ENCODE peak calls at places on chromosomes 4 and X, in nine cellular contexts. Q is GM23338, L is sigmoid colon, N is lower lobe of right lung, T is endothelial cell of umbilical vein, I is A549, W is left lung, O is left ventricle myocardium inferior, A is heart left ventricle. K is an unnamed sample. For H3K4me1, the result is how much of the 10 kb centered on the place peaks cover.

GRCh38 chr4:5572114-5572513 is 136.2 kb downstream of the EVC2 start:
- DNase-seq in Q (no peak), L (no peak), N (no peak), T (no peak), I (no peak), W (no peak), O (no peak), A (no peak), K (no peak)

GRCh38 chr4:157075811-157076577 is at the start of gene GLRB:
- DNase-seq in Q (peak), L (peak), N (peak), T (peak), I (peak), W (no peak), O (peak), A (no peak), K (no peak)

GRCh38 chr4:168652818-168653217 is 156.0 kb downstream of the PALLD start:
- DNase-seq in Q (no peak), L (no peak), N (no peak), T (no peak), I (no peak), W (no peak), O (no peak), A (no peak), K (no peak)

GRCh38 chr4:154743683-154744340 is at the start of gene LRAT:
- DNase-seq in Q (peak), L (peak), N (peak), T (no peak), I (peak), W (peak), O (peak), A (no peak), K (peak)

GRCh38 chrX:18920079-18920478 is 63.8 kb downstream of the PHKA2 start:
- DNase-seq in Q (no peak), L (peak), N (no peak), T (no peak), I (no peak), W (no peak), O (no peak), A (no peak), K (no peak)

GRCh38 chrX:55033429-55033828 is 2.7 kb upstream of the ALAS2 start:
- DNase-seq in Q (no peak), L (no peak), N (no peak), T (no peak), I (no peak), W (no peak), O (no peak), A (no peak), K (no peak)

GRCh38 chr4:74334636-74335035 is 26.4 kb downstream of the EPGN start:
- DNase-seq in Q (no peak), L (no peak), N (no peak), T (no peak), I (no peak), W (no peak), O (no peak), A (no peak), K (no peak)

GRCh38 chr4:89055157-89056080 is 1.6 kb downstream of the FAM13A start:
- DNase-seq in Q (no peak), L (no peak), N (no peak), T (no peak), I (no peak), W (no peak), O (no peak), A (no peak), K (peak)

GRCh38 chr4:132203618-132204017 is 945.5 kb upstream of the PCDH10 start:
- DNase-seq in Q (peak), L (no peak), N (no peak), T (no peak), I (no peak), W (no peak), O (no peak), A (no peak), K (no peak)

GRCh38 chr4:175946472-175947116 is 119.0 kb upstream of the WDR17 start:
- DNase-seq in Q (no peak), L (no peak), N (no peak), T (peak), I (no peak), W (no peak), O (no peak), A (no peak), K (no peak)
- H3K27ac ChIP-seq in Q (no peak), L (no peak), N (no peak), T (no peak), I (no peak), W (peak), O (peak), A (no peak), K (no peak)

DNA sequence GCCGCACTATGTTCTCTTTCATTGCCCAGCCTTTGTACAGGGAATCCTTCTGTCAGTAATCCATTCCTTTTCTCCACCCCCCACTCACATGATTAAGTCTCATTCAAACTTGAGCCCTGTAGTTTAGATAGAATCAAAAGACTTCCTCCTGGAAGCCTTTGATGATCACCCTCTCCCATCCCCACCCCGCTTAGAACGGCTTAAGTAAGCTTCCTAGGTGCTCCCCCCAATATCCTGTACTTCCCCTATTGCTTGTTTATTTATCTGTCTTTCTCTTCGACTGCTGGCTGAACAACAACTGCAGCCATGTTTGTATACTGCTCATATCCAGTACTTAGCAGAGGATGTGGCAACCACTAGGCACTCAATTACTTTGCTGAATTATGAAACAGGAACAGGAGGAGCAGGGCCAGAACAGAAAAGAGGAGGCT is 38.5 kb upstream of the GPC3 start:
- DNase-seq in Q (no peak), L (no peak), N (no peak), T (no peak), I (no peak), W (no peak), O (no peak), A (no peak), K (no peak)
- H3K4me1 ChIP-seq in Q (under half), L (under half), N (under half), T (under half), I (under half), W (under half), O (under half), A (under half), K (under half)

GRCh38 chrX:49232525-49232924 is 615 bp downstream of the CACNA1F start:
- DNase-seq in Q (no peak), L (no peak), N (no peak), T (no peak), I (no peak), W (no peak), O (no peak), A (no peak), K (no peak)

GRCh38 chrX:49233176-49233575 is at the start of gene CACNA1F:
- DNase-seq in Q (no peak), L (no peak), N (no peak), T (no peak), I (no peak), W (no peak), O (no peak), A (no peak), K (no peak)

GRCh38 chrX:49231333-49232000 is 1.7 kb downstream of the CACNA1F start:
- DNase-seq in Q (no peak), L (no peak), N (no peak), T (no peak), I (no peak), W (no peak), O (no peak), A (no peak), K (no peak)

GRCh38 chrX:49228185-49228584 is 5.0 kb downstream of the CACNA1F start:
- DNase-seq in Q (peak), L (no peak), N (no peak), T (no peak), I (no peak), W (no peak), O (no peak), A (no peak), K (no peak)

GRCh38 chrX:49230500-49231232 is 2.5 kb downstream of the CACNA1F start:
- DNase-seq in Q (peak), L (peak), N (peak), T (no peak), I (no peak), W (peak), O (peak), A (peak), K (no peak)
- TF ChIP-seq CTCF in Q (peak), L (no peak), N (peak), T (no peak), I (no peak), W (no peak), O (no peak), A (no peak), K (peak)

DNA sequence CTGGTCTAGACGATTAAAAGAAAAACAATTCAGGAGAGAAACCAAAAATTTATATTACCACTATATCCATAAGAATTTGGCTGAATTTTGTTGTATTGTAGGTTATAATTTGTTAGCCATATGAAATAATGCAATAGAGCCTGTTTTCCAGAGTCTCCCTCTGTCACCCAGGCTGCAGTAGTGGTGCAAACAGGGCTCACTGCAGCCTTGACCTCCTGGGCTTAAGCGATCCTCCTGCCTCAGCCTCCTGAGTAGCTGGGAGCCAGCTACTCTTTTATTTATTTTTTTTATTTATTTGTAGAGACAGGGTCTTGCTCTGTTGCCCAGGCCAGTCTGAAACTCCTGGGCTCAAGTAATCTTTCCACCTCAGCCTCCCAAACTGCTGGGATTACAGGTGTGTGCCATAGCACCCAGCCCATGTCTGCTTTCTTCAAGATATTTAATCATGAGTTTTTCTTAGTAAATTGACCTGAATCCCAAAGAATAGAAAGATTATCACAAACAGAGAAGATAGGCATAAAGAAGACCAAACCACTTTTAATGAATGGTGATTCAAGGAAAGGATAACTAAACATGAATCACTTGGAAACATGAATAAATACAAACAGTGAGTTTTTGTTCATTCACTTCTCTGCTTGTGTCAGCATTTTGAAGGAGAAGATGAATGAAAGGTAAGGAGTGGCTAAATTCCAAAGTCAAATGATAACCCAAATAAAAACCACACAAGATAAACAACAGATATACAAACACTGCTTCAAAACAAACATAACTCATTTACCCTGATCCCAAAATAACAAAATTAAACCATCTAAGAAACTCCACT is 82.1 kb downstream of the PPP3CA start:
- DNase-seq in Q (no peak), L (no peak), N (no peak), T (no peak), I (peak), W (no peak), O (no peak), A (no peak), K (peak)
- H3K27ac ChIP-seq in Q (no peak), L (no peak), N (no peak), T (no peak), I (peak), W (no peak), O (no peak), A (no peak), K (peak)

DNA sequence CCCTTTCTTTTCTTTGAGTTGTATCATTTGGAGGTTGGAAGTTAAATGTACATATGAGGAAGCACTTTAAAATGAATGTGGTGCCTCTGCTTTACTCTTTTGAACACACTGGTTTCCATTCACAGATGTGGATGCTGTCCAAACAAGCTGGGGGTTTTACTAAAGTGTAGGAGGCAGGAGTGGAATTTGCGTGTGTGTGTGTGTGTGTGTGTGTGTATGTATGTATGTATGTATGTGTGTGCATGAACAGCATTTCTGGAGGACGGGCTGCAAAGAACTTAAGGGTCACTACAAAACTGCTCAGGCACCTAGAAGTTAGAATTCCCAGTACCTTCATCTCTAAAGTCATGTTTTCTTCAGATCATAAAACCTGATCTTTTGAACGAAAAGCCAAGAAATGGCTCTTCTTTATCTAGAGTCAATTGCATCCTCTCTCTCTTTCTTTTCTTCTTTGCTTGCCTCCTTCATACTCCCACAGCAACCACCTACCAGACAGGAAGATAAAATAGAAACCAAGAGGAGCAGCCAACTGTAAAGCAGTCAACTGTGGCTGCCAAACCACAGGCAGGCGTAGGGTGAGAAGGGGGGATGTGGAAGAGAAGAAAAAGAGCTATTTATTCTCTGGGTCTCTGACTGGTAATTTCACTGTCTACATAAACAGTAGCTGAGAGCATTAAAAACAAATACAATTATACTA is 177.0 kb upstream of the RASGEF1B start:
- DNase-seq in Q (no peak), L (no peak), N (no peak), T (no peak), I (no peak), W (peak), O (no peak), A (no peak), K (no peak)
- H3K4me1 ChIP-seq in Q (under half), L (under half), N (under half), T (under half), I (under half), W (under half), O (under half), A (under half), K (under half)

GRCh38 chr4:129346760-129347159 is 250.8 kb downstream of the C4orf33 start:
- DNase-seq in Q (no peak), L (no peak), N (no peak), T (no peak), I (no peak), W (no peak), O (no peak), A (no peak), K (no peak)

GRCh38 chr4:129342820-129343219 is 246.9 kb downstream of the C4orf33 start:
- DNase-seq in Q (no peak), L (no peak), N (no peak), T (peak), I (peak), W (no peak), O (no peak), A (no peak), K (peak)

GRCh38 chr4:129345680-129346079 is 249.7 kb downstream of the C4orf33 start:
- DNase-seq in Q (no peak), L (no peak), N (no peak), T (no peak), I (no peak), W (no peak), O (no peak), A (no peak), K (no peak)

DNA sequence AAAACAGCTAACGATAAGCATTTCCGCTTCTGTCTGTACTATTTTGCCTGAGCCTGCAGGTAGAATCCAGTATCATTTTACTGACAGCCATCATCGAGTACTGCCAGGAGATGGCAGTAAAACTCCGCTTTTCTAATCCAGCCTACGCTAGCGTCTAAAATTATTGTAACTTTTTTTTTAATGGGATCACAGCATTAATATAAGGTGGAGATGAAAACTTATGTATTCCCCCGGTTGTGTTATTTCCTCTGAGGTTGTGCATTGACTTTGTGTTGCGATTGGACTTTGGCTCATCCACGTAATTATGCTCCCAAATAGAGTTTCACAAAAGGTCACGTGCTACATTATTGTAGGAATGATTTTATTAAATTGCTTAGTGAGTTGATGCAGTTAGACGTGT is 248.1 kb downstream of the C4orf33 start:
- DNase-seq in Q (peak), L (no peak), N (no peak), T (peak), I (peak), W (no peak), O (no peak), A (no peak), K (no peak)
- TF ChIP-seq CTCF in Q (peak), L (peak), N (peak), T (peak), I (peak), W (peak), O (peak), A (peak), K (peak)

GRCh38 chr4:55308071-55308470 is 38.0 kb upstream of the SRD5A3 start:
- DNase-seq in Q (no peak), L (no peak), N (no peak), T (no peak), I (no peak), W (no peak), O (no peak), A (no peak), K (no peak)

GRCh38 chr4:55318135-55318534 is 27.9 kb upstream of the SRD5A3 start:
- DNase-seq in Q (no peak), L (no peak), N (no peak), T (peak), I (no peak), W (no peak), O (no peak), A (no peak), K (no peak)

GRCh38 chr4:55311792-55312490 is 34.1 kb upstream of the SRD5A3 start:
- DNase-seq in Q (no peak), L (no peak), N (peak), T (no peak), I (no peak), W (peak), O (no peak), A (peak), K (no peak)

GRCh38 chr4:55312491-55313101 is 33.4 kb upstream of the SRD5A3 start:
- DNase-seq in Q (peak), L (peak), N (no peak), T (peak), I (peak), W (no peak), O (no peak), A (peak), K (no peak)
- H3K27ac ChIP-seq in Q (no peak), L (no peak), N (no peak), T (no peak), I (no peak), W (no peak), O (peak), A (peak), K (no peak)

GRCh38 chr4:186541801-186542200 is 13.6 kb downstream of the MTNR1A start:
- DNase-seq in Q (no peak), L (no peak), N (no peak), T (no peak), I (no peak), W (no peak), O (no peak), A (no peak), K (no peak)
- H3K4me1 ChIP-seq in Q (under half), L (under half), N (under half), T (under half), I (under half), W (under half), O (under half), A (under half), K (under half)

GRCh38 chr4:3246458-3247398 is 2.2 kb upstream of the MSANTD1 start:
- DNase-seq in Q (no peak), L (no peak), N (no peak), T (no peak), I (no peak), W (no peak), O (no peak), A (no peak), K (no peak)
- TF ChIP-seq CTCF in Q (no peak), L (no peak), N (no peak), T (no peak), I (no peak), W (no peak), O (no peak), A (no peak), K (peak)